ENCODE peak calls at places on chromosomes 2 and 18, in ten cellular contexts. W is uterus; T is AG04449; Z is naive thymus-derived CD8-positive, alpha-beta T cell; U is SIG-M5; J is NCI-H1105 treated with DMSO at 0.1 percent for 48 hours; R is breast epithelium; C is mesendoderm; I is RWPE1; Q is esophagus squamous epithelium. L is an unnamed sample.

GRCh38 chr18:63518178-63519012 is 23.8 kb upstream of the SERPINB12 start:
- DNase-seq in W (peak), Z (peak), R (no peak), J (peak), T (peak), U (peak), C (peak), Q (no peak), I (peak), L (peak)

GRCh38 chr2:68463287-68463877 is 3.7 kb downstream of the FBXO48 start:
- DNase-seq in Z (peak), U (no peak), Q (no peak), W (no peak), C (peak), J (peak), T (no peak), R (no peak), I (no peak), L (peak)

GRCh38 chr2:219402665-219403515 is 15.2 kb upstream of the DNPEP start:
- DNase-seq in C (peak), U (peak), R (no peak), W (peak), Q (no peak), I (peak), Z (peak), T (peak), J (peak), L (peak)

GRCh38 chr2:239908308-239908707 is 116.8 kb downstream of the NDUFA10 start:
- DNase-seq in T (no peak), W (no peak), Z (no peak), Q (no peak), U (no peak), R (no peak), C (no peak), I (no peak), J (no peak), L (no peak)

GRCh38 chr18:3342628-3343027 is 80.7 kb downstream of the MYL12B start:
- DNase-seq in J (no peak), Q (no peak), W (no peak), T (no peak), Z (no peak), C (no peak), U (no peak), R (no peak), I (no peak), L (no peak)

GRCh38 chr2:128552806-128553551 is 234.3 kb upstream of the HS6ST1 start:
- DNase-seq in Q (no peak), I (no peak), R (no peak), U (no peak), J (no peak), W (no peak), C (no peak), Z (no peak), T (no peak), L (no peak)

GRCh38 chr2:174059178-174059874 is 94.2 kb upstream of the SP3 start:
- DNase-seq in R (no peak), C (no peak), U (no peak), Q (no peak), J (no peak), T (peak), I (no peak), W (no peak), Z (no peak), L (no peak)

GRCh38 chr18:24656044-24656443 is 195.6 kb downstream of the HRH4 start:
- DNase-seq in U (no peak), W (no peak), R (no peak), Z (no peak), T (no peak), C (no peak), Q (no peak), J (no peak), I (no peak), L (no peak)

GRCh38 chr2:232592687-232593407 is 40.6 kb upstream of the EFHD1 start:
- DNase-seq in C (peak), U (no peak), W (no peak), Z (no peak), I (peak), J (no peak), Q (no peak), R (no peak), T (peak), L (no peak)

GRCh38 chr2:109312902-109313301 is 183.9 kb downstream of the SH3RF3 start:
- DNase-seq in R (no peak), Q (no peak), U (no peak), C (no peak), I (no peak), W (no peak), Z (no peak), T (no peak), J (no peak), L (no peak)

GRCh38 chr2:79512442-79513401 is at the start of gene CTNNA2:
- DNase-seq in W (no peak), J (peak), Z (no peak), I (peak), U (no peak), R (no peak), C (peak), T (no peak), Q (no peak), L (peak)

GRCh38 chr2:31526946-31527345 is 53.8 kb downstream of the SRD5A2 start:
- DNase-seq in U (no peak), C (no peak), Z (no peak), I (no peak), Q (no peak), R (no peak), J (no peak), T (no peak), W (no peak), L (no peak)

GRCh38 chr18:55841314-55841713 is 253.3 kb upstream of the TCF4 start:
- DNase-seq in I (no peak), J (no peak), R (no peak), W (no peak), T (no peak), Z (no peak), U (no peak), Q (no peak), C (no peak), L (no peak)

GRCh38 chr2:240184656-240185055 is 44.2 kb upstream of the OTOS start:
- DNase-seq in R (no peak), Z (no peak), U (no peak), J (no peak), Q (no peak), W (no peak), I (no peak), C (no peak), T (no peak), L (no peak)

GRCh38 chr2:48092846-48093498 is 186.7 kb upstream of the FBXO11 start:
- DNase-seq in U (no peak), Q (no peak), R (no peak), W (peak), J (no peak), T (no peak), I (no peak), Z (no peak), C (no peak), L (no peak)

GRCh38 chr2:40332096-40332826 is 119.6 kb downstream of the SLC8A1 start:
- DNase-seq in T (no peak), Q (no peak), C (no peak), Z (no peak), R (no peak), W (no peak), J (peak), U (no peak), I (peak), L (peak)

GRCh38 chr18:23106575-23106974 is 28.7 kb upstream of the CABLES1 start:
- DNase-seq in I (peak), Q (no peak), T (peak), Z (no peak), C (peak), R (no peak), U (no peak), J (no peak), W (no peak), L (peak)

GRCh38 chr2:224901121-224901676 is 141.1 kb downstream of the DOCK10 start:
- DNase-seq in W (no peak), Z (no peak), Q (no peak), J (no peak), R (no peak), T (no peak), I (no peak), U (no peak), C (no peak), L (no peak)

GRCh38 chr2:111236027-111236426 is 115.3 kb downstream of the BCL2L11 start:
- DNase-seq in R (no peak), W (no peak), C (no peak), Z (no peak), J (peak), U (no peak), I (peak), Q (no peak), T (no peak), L (no peak)

GRCh38 chr2:210620456-210620855 is 64.1 kb downstream of the CPS1 start:
- DNase-seq in Z (no peak), J (no peak), R (no peak), W (no peak), I (no peak), Q (no peak), C (peak), U (no peak), T (no peak), L (peak)

GRCh38 chr2:191355170-191355758 is 110.1 kb downstream of the MYO1B start:
- DNase-seq in I (no peak), C (no peak), R (no peak), J (no peak), Q (no peak), W (no peak), T (no peak), U (no peak), Z (no peak), L (no peak)